ENCODE peak calls at places on chromosomes 3 and 15, in eight cellular contexts. One of them, this sample, is unnamed.
A peak's percentile ranks its signal among the peaks of the same experiment; 100 is the strongest.

GRCh38 chr3:8640223-8640622 is 4.4 kb downstream of the SSUH2 start:
- DNase-seq in thoracic aorta: no peak
- DNase-seq in HCT116: no peak
- DNase-seq in fibroblast of pulmonary artery: no peak
- DNase-seq in pancreas: no peak
- DNase-seq in mesothelial cell of epicardium: no peak
- DNase-seq in endothelial cell of umbilical vein: no peak
- DNase-seq in CD4-positive, alpha-beta T cell: no peak
- DNase-seq in this sample: no peak

GRCh38 chr15:81516461-81516860 is 142.4 kb upstream of the TMC3 start:
- DNase-seq in thoracic aorta: no peak
- DNase-seq in HCT116: no peak
- DNase-seq in fibroblast of pulmonary artery: peak; percentile 68
- DNase-seq in pancreas: no peak
- DNase-seq in mesothelial cell of epicardium: no peak
- DNase-seq in endothelial cell of umbilical vein: peak; percentile 81
- DNase-seq in CD4-positive, alpha-beta T cell: no peak
- DNase-seq in this sample: no peak

GRCh38 chr3:193768069-193768391 is 175.0 kb downstream of the OPA1 start:
- DNase-seq in thoracic aorta: no peak
- DNase-seq in HCT116: no peak
- DNase-seq in fibroblast of pulmonary artery: peak; percentile 38
- DNase-seq in pancreas: no peak
- DNase-seq in mesothelial cell of epicardium: no peak
- DNase-seq in endothelial cell of umbilical vein: no peak
- DNase-seq in CD4-positive, alpha-beta T cell: no peak
- DNase-seq in this sample: no peak

GRCh38 chr3:9153763-9154601 is 95.5 kb downstream of the SRGAP3 start:
- DNase-seq in thoracic aorta: peak; percentile 9
- DNase-seq in HCT116: no peak
- DNase-seq in fibroblast of pulmonary artery: no peak
- DNase-seq in pancreas: no peak
- DNase-seq in mesothelial cell of epicardium: no peak
- DNase-seq in endothelial cell of umbilical vein: no peak
- DNase-seq in CD4-positive, alpha-beta T cell: no peak
- DNase-seq in this sample: no peak

GRCh38 chr15:66955871-66956585 is 109.4 kb upstream of the SMAD3 start:
- DNase-seq in thoracic aorta: no peak
- DNase-seq in HCT116: peak; percentile 56
- DNase-seq in fibroblast of pulmonary artery: peak; percentile 48
- DNase-seq in pancreas: no peak
- DNase-seq in mesothelial cell of epicardium: no peak
- DNase-seq in endothelial cell of umbilical vein: peak; percentile 85
- DNase-seq in CD4-positive, alpha-beta T cell: no peak
- DNase-seq in this sample: no peak

GRCh38 chr3:123150449-123150954 is 51.2 kb upstream of the SEC22A start:
- DNase-seq in thoracic aorta: no peak
- DNase-seq in HCT116: no peak
- DNase-seq in fibroblast of pulmonary artery: no peak
- DNase-seq in pancreas: no peak
- DNase-seq in mesothelial cell of epicardium: no peak
- DNase-seq in endothelial cell of umbilical vein: no peak
- DNase-seq in CD4-positive, alpha-beta T cell: no peak
- DNase-seq in this sample: no peak

GRCh38 chr3:158780795-158781590 is 20.9 kb upstream of the MFSD1 start:
- DNase-seq in thoracic aorta: no peak
- DNase-seq in HCT116: no peak
- DNase-seq in fibroblast of pulmonary artery: peak; percentile 19
- DNase-seq in pancreas: no peak
- DNase-seq in mesothelial cell of epicardium: no peak
- DNase-seq in endothelial cell of umbilical vein: no peak
- DNase-seq in CD4-positive, alpha-beta T cell: no peak
- DNase-seq in this sample: no peak

GRCh38 chr3:119794971-119795612 is 13.2 kb downstream of the NR1I2 start:
- DNase-seq in thoracic aorta: no peak
- DNase-seq in HCT116: peak; percentile 22
- DNase-seq in fibroblast of pulmonary artery: peak; percentile 13
- DNase-seq in pancreas: no peak
- DNase-seq in mesothelial cell of epicardium: no peak
- DNase-seq in endothelial cell of umbilical vein: peak; percentile 27
- DNase-seq in CD4-positive, alpha-beta T cell: no peak
- DNase-seq in this sample: peak; percentile 21

GRCh38 chr3:195129644-195130492 is 141.1 kb downstream of the XXYLT1 start:
- DNase-seq in thoracic aorta: no peak
- DNase-seq in HCT116: no peak
- DNase-seq in fibroblast of pulmonary artery: peak; percentile 48
- DNase-seq in pancreas: no peak
- DNase-seq in mesothelial cell of epicardium: no peak
- DNase-seq in endothelial cell of umbilical vein: no peak
- DNase-seq in CD4-positive, alpha-beta T cell: no peak
- DNase-seq in this sample: no peak

GRCh38 chr15:86164222-86164898 is 84.7 kb downstream of the AGBL1 start:
- DNase-seq in thoracic aorta: no peak
- DNase-seq in HCT116: no peak
- DNase-seq in fibroblast of pulmonary artery: no peak
- DNase-seq in pancreas: no peak
- DNase-seq in mesothelial cell of epicardium: no peak
- DNase-seq in endothelial cell of umbilical vein: no peak
- DNase-seq in CD4-positive, alpha-beta T cell: no peak
- DNase-seq in this sample: no peak

GRCh38 chr3:165518346-165518745 is 318.9 kb downstream of the BCHE start:
- DNase-seq in thoracic aorta: no peak
- DNase-seq in HCT116: no peak
- DNase-seq in fibroblast of pulmonary artery: peak; percentile 6
- DNase-seq in pancreas: no peak
- DNase-seq in mesothelial cell of epicardium: no peak
- DNase-seq in endothelial cell of umbilical vein: no peak
- DNase-seq in CD4-positive, alpha-beta T cell: no peak
- DNase-seq in this sample: no peak

GRCh38 chr3:15055019-15055557 is 10.0 kb downstream of the MRPS25 start:
- DNase-seq in thoracic aorta: no peak
- DNase-seq in HCT116: no peak
- DNase-seq in fibroblast of pulmonary artery: peak; percentile 11
- DNase-seq in pancreas: no peak
- DNase-seq in mesothelial cell of epicardium: no peak
- DNase-seq in endothelial cell of umbilical vein: no peak
- DNase-seq in CD4-positive, alpha-beta T cell: peak; percentile 9
- DNase-seq in this sample: no peak

GRCh38 chr3:67863869-67864268 is 209.5 kb upstream of the SUCLG2 start:
- DNase-seq in thoracic aorta: no peak
- DNase-seq in HCT116: peak; percentile 4
- DNase-seq in fibroblast of pulmonary artery: no peak
- DNase-seq in pancreas: no peak
- DNase-seq in mesothelial cell of epicardium: no peak
- DNase-seq in endothelial cell of umbilical vein: peak; percentile 9
- DNase-seq in CD4-positive, alpha-beta T cell: no peak
- DNase-seq in this sample: no peak

GRCh38 chr3:106817706-106818105 is 559.5 kb upstream of the CCDC54 start:
- DNase-seq in thoracic aorta: no peak
- DNase-seq in HCT116: no peak
- DNase-seq in fibroblast of pulmonary artery: no peak
- DNase-seq in pancreas: no peak
- DNase-seq in mesothelial cell of epicardium: no peak
- DNase-seq in endothelial cell of umbilical vein: no peak
- DNase-seq in CD4-positive, alpha-beta T cell: no peak
- DNase-seq in this sample: no peak

GRCh38 chr3:126135398-126136076 is 44.8 kb downstream of the ALDH1L1 start:
- DNase-seq in thoracic aorta: no peak
- DNase-seq in HCT116: no peak
- DNase-seq in fibroblast of pulmonary artery: no peak
- DNase-seq in pancreas: peak; percentile 3
- DNase-seq in mesothelial cell of epicardium: peak; percentile 34
- DNase-seq in endothelial cell of umbilical vein: no peak
- DNase-seq in CD4-positive, alpha-beta T cell: no peak
- DNase-seq in this sample: no peak

GRCh38 chr15:65791335-65792129 is 561 bp downstream of the DENND4A start:
- DNase-seq in thoracic aorta: peak; percentile 11
- DNase-seq in HCT116: no peak
- DNase-seq in fibroblast of pulmonary artery: peak; percentile 56
- DNase-seq in pancreas: peak; percentile 88
- DNase-seq in mesothelial cell of epicardium: peak; percentile 63
- DNase-seq in endothelial cell of umbilical vein: peak; percentile 56
- DNase-seq in CD4-positive, alpha-beta T cell: peak; percentile 38
- DNase-seq in this sample: no peak

DNA sequence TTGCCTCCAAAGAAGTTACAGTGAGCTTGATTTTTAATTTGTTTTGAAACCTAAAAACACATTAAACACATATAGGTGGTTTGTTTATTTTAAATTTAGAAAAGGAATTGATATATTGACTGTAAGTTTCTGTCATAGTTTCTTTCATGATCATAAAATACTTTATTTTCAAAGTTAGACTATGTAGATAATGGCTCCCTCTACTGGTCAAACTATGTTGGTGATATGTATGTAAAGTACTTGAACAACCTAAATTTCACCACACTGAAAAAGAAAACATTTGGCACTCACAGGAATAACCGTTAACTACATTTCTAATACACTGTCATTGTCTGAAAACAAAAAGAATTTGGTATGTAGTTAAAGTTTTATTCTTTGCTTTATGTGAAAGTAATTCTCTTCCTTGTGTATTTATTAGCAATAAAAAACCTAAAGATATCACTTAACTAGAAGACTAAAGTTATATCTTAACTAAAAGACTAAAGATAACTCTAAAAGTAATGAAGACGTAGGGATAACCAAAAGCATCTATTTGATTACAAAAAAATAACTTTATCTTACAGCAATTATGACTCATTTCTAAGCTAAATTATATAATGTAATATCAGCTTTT is 427.5 kb downstream of the VGLL3 start:
- DNase-seq in thoracic aorta: no peak
- DNase-seq in HCT116: peak; percentile 3
- DNase-seq in fibroblast of pulmonary artery: peak; percentile 58
- DNase-seq in pancreas: no peak
- DNase-seq in mesothelial cell of epicardium: no peak
- DNase-seq in endothelial cell of umbilical vein: peak; percentile 26
- DNase-seq in CD4-positive, alpha-beta T cell: no peak
- DNase-seq in this sample: no peak
- TF ChIP-seq CTCF in thoracic aorta: no peak
- TF ChIP-seq CTCF in HCT116: no peak
- TF ChIP-seq CTCF in fibroblast of pulmonary artery: peak; percentile 70
- TF ChIP-seq CTCF in pancreas: peak; percentile 55
- TF ChIP-seq CTCF in mesothelial cell of epicardium: peak; percentile 93
- TF ChIP-seq CTCF in endothelial cell of umbilical vein: peak; percentile 28
- TF ChIP-seq CTCF in CD4-positive, alpha-beta T cell: no peak
- TF ChIP-seq CTCF in this sample: peak; percentile 87

DNA sequence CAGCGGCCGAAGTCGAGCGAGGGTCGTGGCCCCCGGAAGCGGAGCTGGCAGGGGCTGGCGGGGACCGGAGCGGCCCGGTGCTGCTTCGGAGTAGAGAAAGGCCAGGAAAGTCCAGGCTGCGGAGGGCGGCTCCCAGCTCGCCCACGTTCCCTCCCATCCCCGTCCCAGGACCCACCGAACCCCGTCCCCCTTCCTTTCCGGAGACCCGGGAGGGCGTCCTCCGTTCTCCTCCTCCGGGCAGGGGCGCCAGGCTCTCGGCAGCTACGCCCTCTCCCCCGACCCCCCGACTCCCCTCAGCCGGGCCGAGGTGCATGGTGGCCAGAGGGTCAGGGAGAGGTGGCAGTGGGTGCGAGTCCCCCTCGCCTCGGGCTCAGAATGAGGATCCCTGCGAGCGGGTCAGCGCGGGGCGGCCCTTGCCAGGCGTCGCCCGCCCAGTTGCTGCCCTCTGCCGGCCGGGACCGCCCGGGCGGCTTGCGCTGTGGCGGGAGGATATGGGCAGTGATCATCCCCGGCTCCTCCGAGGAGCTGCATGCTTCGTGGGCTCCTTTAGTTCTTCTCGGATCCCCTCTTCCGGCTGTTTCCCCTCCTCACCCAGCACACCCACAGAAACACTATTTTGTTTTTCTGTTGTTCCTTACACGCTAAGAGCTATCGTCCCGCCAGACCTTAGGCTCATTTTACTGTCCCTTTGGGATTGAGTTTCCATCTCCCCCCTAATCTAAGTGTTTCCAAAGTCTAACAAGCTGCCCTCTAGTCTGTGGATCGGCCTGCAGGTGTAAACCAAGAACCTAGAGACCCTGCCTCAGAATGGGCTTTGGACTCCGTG is 744 bp upstream of the ALDH1A2 start:
- DNase-seq in thoracic aorta: no peak
- DNase-seq in HCT116: peak; percentile 21
- DNase-seq in fibroblast of pulmonary artery: peak; percentile 57
- DNase-seq in pancreas: peak; percentile 26
- DNase-seq in mesothelial cell of epicardium: peak; percentile 78
- DNase-seq in endothelial cell of umbilical vein: peak; percentile 66
- DNase-seq in CD4-positive, alpha-beta T cell: peak; percentile 16
- DNase-seq in this sample: peak; percentile 69
- TF ChIP-seq CTCF in thoracic aorta: peak; percentile 73
- TF ChIP-seq CTCF in HCT116: peak; percentile 64
- TF ChIP-seq CTCF in fibroblast of pulmonary artery: peak; percentile 58
- TF ChIP-seq CTCF in pancreas: peak; percentile 85
- TF ChIP-seq CTCF in mesothelial cell of epicardium: peak; percentile 78
- TF ChIP-seq CTCF in endothelial cell of umbilical vein: peak; percentile 97
- TF ChIP-seq CTCF in CD4-positive, alpha-beta T cell: peak; percentile 58
- TF ChIP-seq CTCF in this sample: peak; percentile 85

GRCh38 chr3:52893723-52894122 is 3.6 kb downstream of the STIMATE start:
- DNase-seq in thoracic aorta: no peak
- DNase-seq in HCT116: no peak
- DNase-seq in fibroblast of pulmonary artery: no peak
- DNase-seq in pancreas: peak; percentile 72
- DNase-seq in mesothelial cell of epicardium: no peak
- DNase-seq in endothelial cell of umbilical vein: no peak
- DNase-seq in CD4-positive, alpha-beta T cell: no peak
- DNase-seq in this sample: no peak

GRCh38 chr3:52891164-52891563 is 6.2 kb downstream of the STIMATE start:
- DNase-seq in thoracic aorta: no peak
- DNase-seq in HCT116: no peak
- DNase-seq in fibroblast of pulmonary artery: no peak
- DNase-seq in pancreas: no peak
- DNase-seq in mesothelial cell of epicardium: no peak
- DNase-seq in endothelial cell of umbilical vein: no peak
- DNase-seq in CD4-positive, alpha-beta T cell: no peak
- DNase-seq in this sample: no peak

GRCh38 chr3:52892625-52893311 is 4.6 kb downstream of the STIMATE start:
- DNase-seq in thoracic aorta: no peak
- DNase-seq in HCT116: no peak
- DNase-seq in fibroblast of pulmonary artery: peak; percentile 60
- DNase-seq in pancreas: no peak
- DNase-seq in mesothelial cell of epicardium: no peak
- DNase-seq in endothelial cell of umbilical vein: no peak
- DNase-seq in CD4-positive, alpha-beta T cell: peak; percentile 19
- DNase-seq in this sample: no peak

GRCh38 chr3:52891615-52892081 is 5.7 kb downstream of the STIMATE start:
- DNase-seq in thoracic aorta: no peak
- DNase-seq in HCT116: no peak
- DNase-seq in fibroblast of pulmonary artery: peak; percentile 45
- DNase-seq in pancreas: no peak
- DNase-seq in mesothelial cell of epicardium: no peak
- DNase-seq in endothelial cell of umbilical vein: no peak
- DNase-seq in CD4-positive, alpha-beta T cell: no peak
- DNase-seq in this sample: no peak

GRCh38 chr3:52892290-52892624 is 5.1 kb downstream of the STIMATE start:
- DNase-seq in thoracic aorta: no peak
- DNase-seq in HCT116: no peak
- DNase-seq in fibroblast of pulmonary artery: no peak
- DNase-seq in pancreas: no peak
- DNase-seq in mesothelial cell of epicardium: no peak
- DNase-seq in endothelial cell of umbilical vein: no peak
- DNase-seq in CD4-positive, alpha-beta T cell: no peak
- DNase-seq in this sample: no peak
- TF ChIP-seq CTCF in thoracic aorta: no peak
- TF ChIP-seq CTCF in HCT116: no peak
- TF ChIP-seq CTCF in fibroblast of pulmonary artery: no peak
- TF ChIP-seq CTCF in pancreas: no peak
- TF ChIP-seq CTCF in mesothelial cell of epicardium: no peak
- TF ChIP-seq CTCF in endothelial cell of umbilical vein: no peak
- TF ChIP-seq CTCF in CD4-positive, alpha-beta T cell: no peak
- TF ChIP-seq CTCF in this sample: no peak

GRCh38 chr3:180855364-180855763 is 57.1 kb upstream of the FXR1 start:
- DNase-seq in thoracic aorta: no peak
- DNase-seq in HCT116: peak; percentile 26
- DNase-seq in fibroblast of pulmonary artery: peak; percentile 3
- DNase-seq in pancreas: no peak
- DNase-seq in mesothelial cell of epicardium: no peak
- DNase-seq in endothelial cell of umbilical vein: peak; percentile 19
- DNase-seq in CD4-positive, alpha-beta T cell: no peak
- DNase-seq in this sample: no peak
- TF ChIP-seq CTCF in thoracic aorta: no peak
- TF ChIP-seq CTCF in HCT116: peak; percentile 25
- TF ChIP-seq CTCF in fibroblast of pulmonary artery: peak; percentile 2
- TF ChIP-seq CTCF in pancreas: no peak
- TF ChIP-seq CTCF in mesothelial cell of epicardium: no peak
- TF ChIP-seq CTCF in endothelial cell of umbilical vein: no peak
- TF ChIP-seq CTCF in CD4-positive, alpha-beta T cell: no peak
- TF ChIP-seq CTCF in this sample: peak; percentile 31